ENCODE peak calls at places on chromosomes 6 and 20, in eight cellular contexts. V, Y, Z, N, R, T, W and F are unnamed samples.

GRCh38 chr6:54903884-54904283 is 57.3 kb downstream of the FAM83B start:
- DNase-seq in N (no peak), Z (no peak), V (no peak), T (no peak), W (peak), R (no peak), Y (no peak), F (no peak)

GRCh38 chr6:111689419-111689818 is 83.7 kb upstream of the TRAF3IP2 start:
- DNase-seq in W (no peak), N (no peak), Z (no peak), R (no peak), Y (no peak), V (no peak), T (no peak), F (no peak)

GRCh38 chr6:113858067-113858604 is 991 bp downstream of the MARCKS start:
- DNase-seq in R (no peak), Y (peak), W (peak), V (peak), N (peak), T (no peak), Z (peak), F (no peak)

GRCh38 chr6:28710466-28711191 is 184.9 kb downstream of the GPX5 start:
- DNase-seq in V (peak), N (no peak), R (no peak), Z (no peak), W (peak), T (peak), Y (no peak), F (peak)

GRCh38 chr20:17617212-17617867 is 47.5 kb downstream of the DSTN start:
- DNase-seq in Z (peak), V (peak), Y (peak), T (peak), N (peak), R (no peak), W (no peak), F (no peak)

GRCh38 chr6:30557683-30557981 is 537 bp downstream of the PRR3 start:
- DNase-seq in V (no peak), N (no peak), T (no peak), W (no peak), Z (no peak), R (no peak), Y (no peak), F (peak)

GRCh38 chr20:35461620-35462019 is 6.2 kb downstream of the CEP250 start:
- DNase-seq in Y (no peak), T (no peak), Z (no peak), R (no peak), V (no peak), N (no peak), W (peak), F (no peak)

GRCh38 chr6:49582529-49582928 is 32.1 kb downstream of the C6orf141 start:
- DNase-seq in V (no peak), Z (no peak), Y (no peak), R (no peak), T (no peak), N (no peak), W (peak), F (no peak)

GRCh38 chr6:36621371-36621855 is 27.3 kb downstream of the SRSF3 start:
- DNase-seq in T (no peak), Z (peak), V (no peak), R (peak), N (no peak), W (no peak), Y (no peak), F (no peak)

GRCh38 chr20:44566018-44566417 is 16.4 kb upstream of the PKIG start:
- DNase-seq in Y (no peak), N (no peak), R (no peak), Z (no peak), W (no peak), T (no peak), V (no peak), F (peak)

GRCh38 chr6:162882817-162883481 is 155.2 kb downstream of the PACRG start:
- DNase-seq in Z (peak), T (no peak), N (no peak), W (no peak), Y (no peak), V (no peak), R (no peak), F (no peak)

GRCh38 chr6:111604259-111605099 is 1.2 kb downstream of the TRAF3IP2 start:
- DNase-seq in Z (no peak), V (no peak), N (peak), R (peak), W (peak), Y (no peak), T (peak), F (no peak)

GRCh38 chr6:127058027-127058426 is 60.4 kb upstream of the RSPO3 start:
- DNase-seq in W (peak), Y (no peak), R (no peak), T (no peak), N (no peak), V (no peak), Z (no peak), F (no peak)

GRCh38 chr6:25175216-25175615 is 104.0 kb upstream of the CARMIL1 start:
- DNase-seq in R (no peak), T (peak), V (peak), N (no peak), Z (no peak), W (peak), Y (no peak), F (no peak)

GRCh38 chr6:121868191-121868590 is 432.7 kb downstream of the GJA1 start:
- DNase-seq in Z (no peak), T (no peak), W (peak), R (no peak), N (no peak), V (no peak), Y (no peak), F (no peak)

GRCh38 chr6:108637963-108638362 is 77.2 kb downstream of the FOXO3 start:
- DNase-seq in R (no peak), N (no peak), T (no peak), W (no peak), V (no peak), Y (no peak), Z (no peak), F (no peak)

GRCh38 chr6:118468682-118469465 is 79.2 kb upstream of the PLN start:
- DNase-seq in T (no peak), Z (peak), R (no peak), N (no peak), V (peak), W (peak), Y (peak), F (no peak)

GRCh38 chr20:18722381-18722780 is 91.2 kb upstream of the SCP2D1 start:
- DNase-seq in N (no peak), Z (no peak), T (no peak), Y (no peak), R (no peak), V (no peak), W (peak), F (no peak)

GRCh38 chr6:156021746-156022396 is 566.2 kb upstream of the NOX3 start:
- DNase-seq in R (no peak), N (no peak), T (no peak), W (peak), Y (no peak), Z (no peak), V (no peak), F (no peak)